ENCODE peak calls at places on chromosomes 6 and 20, in seven cellular contexts. B, L, C, Y, J, R and D are unnamed samples.

GRCh38 chr20:41170386-41171105 is 33.2 kb downstream of the PLCG1 start:
- DNase-seq in B (no peak), L (no peak), C (no peak), Y (no peak), J (no peak), R (no peak), D (no peak)

GRCh38 chr20:31835977-31836852 is 9.2 kb downstream of the FOXS1 start:
- DNase-seq in B (peak), L (peak), C (peak), Y (peak), J (peak), R (peak), D (peak)

GRCh38 chr6:19757036-19757435 is 80.1 kb upstream of the ID4 start:
- DNase-seq in B (no peak), L (no peak), C (no peak), Y (peak), J (no peak), R (no peak), D (no peak)

GRCh38 chr6:155123520-155123919 is 128.4 kb downstream of the TIAM2 start:
- DNase-seq in B (no peak), L (no peak), C (no peak), Y (no peak), J (no peak), R (no peak), D (no peak)

GRCh38 chr6:166944666-166945256 is 11.6 kb downstream of the RNASET2 start:
- DNase-seq in B (no peak), L (no peak), C (no peak), Y (no peak), J (no peak), R (no peak), D (no peak)

GRCh38 chr6:73604461-73604860 is 49.3 kb downstream of the SLC17A5 start:
- DNase-seq in B (no peak), L (no peak), C (no peak), Y (no peak), J (no peak), R (no peak), D (no peak)

GRCh38 chr6:25027221-25027916 is 91.6 kb upstream of the RIPOR2 start:
- DNase-seq in B (no peak), L (no peak), C (peak), Y (no peak), J (peak), R (peak), D (peak)

GRCh38 chr6:12529364-12530019 is 187.1 kb upstream of the PHACTR1 start:
- DNase-seq in B (no peak), L (no peak), C (no peak), Y (no peak), J (no peak), R (no peak), D (no peak)

GRCh38 chr20:39195495-39196129 is 233.5 kb downstream of the DHX35 start:
- DNase-seq in B (no peak), L (no peak), C (no peak), Y (no peak), J (no peak), R (no peak), D (no peak)

GRCh38 chr6:73258721-73259120 is 4.3 kb downstream of the KHDC1 start:
- DNase-seq in B (no peak), L (no peak), C (no peak), Y (no peak), J (no peak), R (no peak), D (no peak)

GRCh38 chr6:44176935-44177509 is 18.4 kb downstream of the CAPN11 start:
- DNase-seq in B (no peak), L (no peak), C (peak), Y (no peak), J (no peak), R (no peak), D (peak)

GRCh38 chr20:33685328-33686007 is 717 bp downstream of the E2F1 start:
- DNase-seq in B (no peak), L (no peak), C (peak), Y (no peak), J (peak), R (peak), D (peak)

GRCh38 chr6:70080443-70081062 is 214.2 kb downstream of the COL19A1 start:
- DNase-seq in B (no peak), L (no peak), C (no peak), Y (peak), J (no peak), R (no peak), D (no peak)

GRCh38 chr6:67666177-67666964 is 968.7 kb upstream of the ADGRB3 start:
- DNase-seq in B (no peak), L (no peak), C (no peak), Y (no peak), J (no peak), R (no peak), D (no peak)

GRCh38 chr6:41476407-41476806 is 69.8 kb upstream of the FOXP4 start:
- DNase-seq in B (no peak), L (no peak), C (no peak), Y (no peak), J (no peak), R (no peak), D (no peak)

GRCh38 chr6:37459981-37460800 is 27.2 kb downstream of the CMTR1 start:
- DNase-seq in B (no peak), L (no peak), C (no peak), Y (peak), J (no peak), R (no peak), D (no peak)

GRCh38 chr6:71499667-71500066 is 211.1 kb downstream of the OGFRL1 start:
- DNase-seq in B (no peak), L (no peak), C (no peak), Y (no peak), J (no peak), R (no peak), D (no peak)

GRCh38 chr6:74657033-74657432 is 548.8 kb downstream of the COL12A1 start:
- DNase-seq in B (no peak), L (no peak), C (no peak), Y (no peak), J (no peak), R (no peak), D (no peak)

GRCh38 chr6:12516070-12516469 is 200.5 kb upstream of the PHACTR1 start:
- DNase-seq in B (no peak), L (no peak), C (no peak), Y (peak), J (no peak), R (no peak), D (peak)

GRCh38 chr6:142387997-142388815 is 86.4 kb downstream of the ADGRG6 start:
- DNase-seq in B (no peak), L (no peak), C (peak), Y (peak), J (no peak), R (no peak), D (no peak)

GRCh38 chr6:115735610-115736009 is 325.1 kb downstream of the FRK start:
- DNase-seq in B (no peak), L (no peak), C (no peak), Y (no peak), J (no peak), R (no peak), D (no peak)

GRCh38 chr6:43609402-43609801 is 19.7 kb downstream of the GTPBP2 start:
- DNase-seq in B (no peak), L (no peak), C (no peak), Y (peak), J (no peak), R (no peak), D (no peak)

GRCh38 chr20:58194176-58194796 is 34.2 kb downstream of the ANKRD60 start:
- DNase-seq in B (no peak), L (no peak), C (no peak), Y (peak), J (no peak), R (no peak), D (no peak)

DNA sequence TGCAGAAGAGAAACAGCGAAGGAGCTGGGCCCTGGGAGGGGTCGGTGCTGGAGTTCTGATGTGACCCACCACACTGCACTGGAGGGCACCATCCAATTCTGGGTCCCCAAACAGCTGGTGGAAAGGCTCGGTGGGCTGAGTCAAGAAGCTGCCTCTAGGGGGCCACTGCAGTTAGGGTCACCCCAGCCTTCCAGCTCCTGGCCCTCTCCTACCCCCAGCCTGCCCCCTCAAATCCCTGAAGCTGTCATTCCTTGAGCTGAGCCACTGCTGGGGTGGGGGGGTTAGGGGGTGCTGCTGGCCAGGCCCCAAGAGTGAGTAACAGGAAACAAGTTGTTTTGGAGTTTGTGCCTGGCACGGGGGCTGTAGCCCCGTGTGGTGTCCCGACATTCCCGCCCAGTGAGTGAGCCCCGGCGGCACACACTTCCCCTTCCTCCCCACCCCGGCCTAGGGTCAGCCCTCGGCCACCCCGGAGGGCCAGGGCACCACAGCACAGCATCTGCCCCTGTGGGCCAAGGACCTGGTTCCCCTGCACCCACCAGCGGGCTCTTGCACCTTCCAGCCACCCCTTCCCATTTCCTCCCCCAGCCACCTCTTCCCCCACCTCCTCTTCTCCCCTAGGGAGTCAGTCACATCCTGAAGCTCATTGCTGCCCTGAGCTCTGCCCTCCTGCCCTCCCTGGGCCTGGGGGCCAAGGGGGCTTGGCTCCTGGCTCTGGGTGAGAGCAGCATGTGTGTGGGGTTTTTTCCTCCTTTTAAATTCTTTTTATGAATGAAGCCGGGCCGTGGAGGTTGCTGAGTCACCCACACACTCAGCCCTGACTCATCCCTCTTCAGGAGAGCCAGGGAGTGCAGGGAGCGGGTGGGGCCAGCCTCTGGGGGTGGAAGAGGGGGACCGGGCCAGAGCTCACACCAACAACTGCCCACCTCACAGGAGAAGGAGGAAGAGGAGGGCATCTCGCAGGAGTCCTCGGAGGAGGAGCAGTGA is 4.6 kb downstream of the SMIM29 start:
- DNase-seq in B (peak), L (peak), C (no peak), Y (peak), J (peak), R (no peak), D (peak)
- TF ChIP-seq CTCF in B (peak), L (peak), C (peak), Y (peak), J (no peak), R (no peak), D (peak)

GRCh38 chr6:6492675-6493074 is 95.8 kb upstream of the LY86 start:
- DNase-seq in B (no peak), L (no peak), C (no peak), Y (no peak), J (no peak), R (no peak), D (no peak)

GRCh38 chr6:6497541-6497940 is 91.0 kb upstream of the LY86 start:
- DNase-seq in B (no peak), L (no peak), C (no peak), Y (no peak), J (no peak), R (no peak), D (no peak)

GRCh38 chr6:6491761-6492160 is 96.8 kb upstream of the LY86 start:
- DNase-seq in B (no peak), L (no peak), C (no peak), Y (no peak), J (no peak), R (no peak), D (no peak)

GRCh38 chr6:6495851-6496250 is 92.7 kb upstream of the LY86 start:
- DNase-seq in B (no peak), L (no peak), C (no peak), Y (no peak), J (no peak), R (no peak), D (no peak)

GRCh38 chr6:6494677-6495076 is 93.8 kb upstream of the LY86 start:
- DNase-seq in B (peak), L (peak), C (no peak), Y (no peak), J (no peak), R (no peak), D (peak)
- TF ChIP-seq CTCF in B (peak), L (peak), C (peak), Y (no peak), J (no peak), R (no peak), D (peak)

GRCh38 chr6:169654590-169655391 is 47.0 kb downstream of the WDR27 start:
- DNase-seq in B (peak), L (no peak), C (peak), Y (peak), J (peak), R (peak), D (peak)
- TF ChIP-seq CTCF in B (no peak), L (no peak), C (peak), Y (peak), J (no peak), R (no peak), D (peak)

GRCh38 chr6:158384671-158385110 is 72.4 kb downstream of the TULP4 start:
- DNase-seq in B (no peak), L (no peak), C (no peak), Y (no peak), J (no peak), R (no peak), D (no peak)

GRCh38 chr6:158388727-158389126 is 76.5 kb downstream of the TULP4 start:
- DNase-seq in B (no peak), L (no peak), C (no peak), Y (no peak), J (no peak), R (no peak), D (no peak)

GRCh38 chr6:158387578-158387977 is 75.3 kb downstream of the TULP4 start:
- DNase-seq in B (no peak), L (no peak), C (no peak), Y (no peak), J (no peak), R (no peak), D (no peak)

GRCh38 chr6:158389188-158389919 is 77.1 kb downstream of the TULP4 start:
- DNase-seq in B (no peak), L (no peak), C (no peak), Y (no peak), J (no peak), R (no peak), D (no peak)

DNA sequence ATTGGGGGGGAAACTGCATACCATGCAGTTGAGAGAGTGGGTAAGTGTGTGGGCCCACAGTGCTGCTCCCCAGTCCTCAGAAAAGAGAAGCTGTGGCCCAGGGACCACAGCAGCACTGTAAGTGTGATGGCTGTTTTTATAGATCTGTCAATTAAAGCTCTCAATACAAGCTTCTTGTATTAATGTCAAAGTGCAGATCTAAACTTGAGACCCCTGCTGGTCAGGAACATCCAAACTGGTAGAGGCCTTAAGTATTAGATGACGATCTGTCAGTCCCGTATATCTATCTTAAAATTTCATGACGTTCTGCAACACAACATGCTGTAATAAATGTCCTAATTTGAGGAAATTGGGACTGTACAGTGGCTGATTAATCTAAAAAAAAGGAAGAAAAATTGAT is 74.8 kb downstream of the TULP4 start:
- DNase-seq in B (no peak), L (peak), C (no peak), Y (no peak), J (no peak), R (no peak), D (no peak)
- TF ChIP-seq CTCF in B (peak), L (peak), C (peak), Y (peak), J (no peak), R (peak), D (peak)

DNA sequence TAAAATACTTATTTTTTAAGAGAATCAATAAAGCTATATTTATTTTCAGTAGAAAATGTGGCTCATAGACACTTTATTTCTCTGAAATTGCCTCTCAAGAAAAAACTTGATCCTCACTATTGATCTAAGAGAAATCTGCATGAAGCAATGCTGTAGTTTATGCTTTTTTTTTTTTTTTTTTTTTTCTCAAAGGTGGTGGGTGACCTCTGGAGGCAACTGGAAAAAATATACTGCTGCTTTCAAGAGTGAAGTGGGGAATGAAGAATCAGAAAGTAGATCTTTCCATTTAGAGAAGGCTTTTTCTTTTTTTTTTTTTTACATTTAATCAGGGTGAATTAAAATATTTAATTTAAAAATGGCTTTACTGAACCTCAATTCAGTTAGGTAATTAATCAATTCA is 169.3 kb downstream of the SLC16A10 start:
- DNase-seq in B (no peak), L (no peak), C (no peak), Y (peak), J (no peak), R (no peak), D (no peak)
- TF ChIP-seq CTCF in B (peak), L (no peak), C (no peak), Y (peak), J (no peak), R (no peak), D (no peak)